ENCODE peak calls at places on chromosomes 12 and 14, in five cellular contexts. V is A549, Z is H1, Y is HepG2, Q is GM12878. D is an unnamed sample.

GRCh38 chr12:131003036-131003435 is 49.3 kb downstream of the ADGRD1 start:
- DNase-seq in Z (no peak), V (no peak), Q (no peak), Y (no peak), D (no peak)

GRCh38 chr14:67514650-67515385 is 18.3 kb upstream of the PLEKHH1 start:
- DNase-seq in Z (peak; percentile 77), Y (no peak), V (peak; percentile 45), Q (no peak), D (peak; percentile 8)

GRCh38 chr12:106073179-106073578 is 65.6 kb downstream of the NUAK1 start:
- DNase-seq in V (no peak), Q (peak; percentile 42), Y (no peak), Z (no peak), D (no peak)

GRCh38 chr12:4866288-4866687 is 43.4 kb upstream of the KCNA1 start:
- DNase-seq in Q (no peak), V (no peak), Y (no peak), Z (no peak), D (no peak)

GRCh38 chr12:130764475-130765185 is 48.5 kb upstream of the RIMBP2 start:
- DNase-seq in Z (no peak), Y (no peak), Q (peak; percentile 59), V (peak; percentile 26), D (peak; percentile 25)

GRCh38 chr14:67859169-67859749 is 39.7 kb downstream of the RAD51B start:
- DNase-seq in Q (no peak), Z (no peak), V (no peak), Y (no peak), D (no peak)

GRCh38 chr12:111274820-111275219 is 94.1 kb downstream of the PHETA1 start:
- DNase-seq in V (peak; percentile 63), Q (no peak), Z (no peak), Y (no peak), D (peak; percentile 42)

GRCh38 chr14:100476012-100476822 is 111.0 kb downstream of the BEGAIN start:
- DNase-seq in Z (no peak), V (peak; percentile 78), Y (peak; percentile 95), Q (no peak), D (peak; percentile 7)

GRCh38 chr14:76133103-76133502 is 18.6 kb upstream of the GPATCH2L start:
- DNase-seq in V (no peak), Z (no peak), Y (peak; percentile 13), Q (no peak), D (peak; percentile 48)

GRCh38 chr12:70309348-70309747 is 56.7 kb upstream of the KCNMB4 start:
- DNase-seq in Q (no peak), Z (no peak), Y (no peak), V (no peak), D (no peak)

GRCh38 chr12:54230555-54230954 is 41.8 kb upstream of the SMUG1 start:
- DNase-seq in Q (no peak), V (no peak), Z (no peak), Y (no peak), D (no peak)

GRCh38 chr14:100851946-100852620 is 26.2 kb downstream of the MEG3 start:
- DNase-seq in Y (no peak), Q (no peak), Z (no peak), V (no peak), D (peak; percentile 33)

GRCh38 chr14:102982852-102983470 is 60.5 kb downstream of the AMN start:
- DNase-seq in Y (no peak), Z (no peak), V (peak; percentile 28), Q (no peak), D (no peak)

GRCh38 chr14:102980409-102980810 is 57.9 kb downstream of the AMN start:
- DNase-seq in Y (no peak), Z (no peak), Q (no peak), V (no peak), D (no peak)

GRCh38 chr14:102984336-102985102 is 62.1 kb downstream of the AMN start:
- DNase-seq in Z (no peak), V (no peak), Q (no peak), Y (no peak), D (no peak)

GRCh38 chr14:102985665-102986064 is 63.2 kb downstream of the AMN start:
- DNase-seq in V (no peak), Y (no peak), Q (peak; percentile 60), Z (no peak), D (no peak)

GRCh38 chr14:102983496-102983895 is 61.0 kb downstream of the AMN start:
- DNase-seq in Z (no peak), Y (no peak), V (no peak), Q (no peak), D (no peak)
- TF ChIP-seq KDM1A in Z (no peak), Y (no peak), V (no peak), Q (no peak), D (no peak)

GRCh38 chr12:58283553-58283952 is 342.2 kb downstream of the ATP23 start:
- DNase-seq in V (no peak), Q (no peak), Y (no peak), Z (no peak), D (no peak)
- TF ChIP-seq KDM1A in V (no peak), Q (no peak), Y (no peak), Z (no peak), D (no peak)

GRCh38 chr12:1972856-1973317 is 31.4 kb downstream of the DCP1B start:
- DNase-seq in Q (no peak), Y (no peak), Z (no peak), V (no peak), D (no peak)
- TF ChIP-seq KDM1A in Q (no peak), Y (no peak), Z (no peak), V (no peak), D (no peak)

GRCh38 chr12:12721251-12721689 is 4.1 kb downstream of the CDKN1B start:
- DNase-seq in Q (no peak), V (no peak), Y (no peak), Z (no peak), D (no peak)

GRCh38 chr12:12724421-12725085 is 7.4 kb downstream of the CDKN1B start:
- DNase-seq in Q (no peak), Z (peak; percentile 61), V (peak; percentile 42), Y (no peak), D (peak; percentile 34)

GRCh38 chr12:12722351-12723146 is 5.4 kb downstream of the CDKN1B start:
- DNase-seq in Q (no peak), Z (no peak), V (peak; percentile 17), Y (no peak), D (no peak)

GRCh38 chr12:12723681-12724420 is 6.7 kb downstream of the CDKN1B start:
- DNase-seq in Z (peak; percentile 71), Y (no peak), Q (no peak), V (peak; percentile 21), D (peak; percentile 30)

DNA sequence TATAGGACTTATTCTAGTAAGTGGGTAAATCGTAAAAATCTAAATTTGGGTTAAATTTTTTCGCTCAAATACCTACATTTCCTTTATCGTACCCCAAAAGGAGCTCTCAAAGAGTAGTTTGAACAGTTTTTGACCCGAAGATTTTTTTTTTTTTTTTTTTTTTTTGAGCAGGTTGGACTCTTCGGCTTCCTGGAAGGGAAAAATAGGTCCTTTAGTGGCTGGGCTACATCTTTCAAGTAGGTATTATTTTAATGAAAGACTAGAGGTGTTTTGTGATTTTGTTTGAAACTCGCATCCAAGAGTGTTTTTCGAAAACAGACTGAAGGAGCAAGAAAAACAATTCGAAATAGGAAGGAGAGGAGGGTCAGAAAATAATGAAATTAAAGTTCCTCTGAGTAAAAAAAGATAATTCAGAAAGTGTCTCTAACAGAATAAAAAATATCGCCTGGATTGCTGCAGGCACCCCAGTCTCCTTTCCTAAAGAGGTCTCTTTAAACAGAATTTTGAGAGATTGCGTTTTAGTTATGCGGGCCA is 6.0 kb downstream of the CDKN1B start:
- DNase-seq in Q (no peak), V (no peak), Y (no peak), Z (no peak), D (no peak)
- TF ChIP-seq KDM1A in Q (no peak), V (no peak), Y (no peak), Z (no peak), D (no peak)

D was measured in K562.